ENCODE peak calls at places on chromosomes 4 and X, in five cellular contexts. P, R, W, L and C are unnamed samples.

GRCh38 chr4:8291701-8292387 is 22.3 kb downstream of the HTRA3 start:
- DNase-seq in P (no peak), R (no peak), W (no peak), L (no peak), C (no peak)

GRCh38 chrX:13164611-13165010 is 120.2 kb upstream of the FAM9C start:
- DNase-seq in P (peak; percentile 57), R (no peak), W (no peak), L (no peak), C (no peak)

GRCh38 chr4:143241892-143242291 is 57.2 kb downstream of the USP38 start:
- DNase-seq in P (no peak), R (peak; percentile 49), W (no peak), L (no peak), C (peak; percentile 7)

GRCh38 chrX:100687546-100687945 is 43.5 kb downstream of the SRPX2 start:
- DNase-seq in P (no peak), R (no peak), W (no peak), L (no peak), C (peak; percentile 47)

GRCh38 chrX:155009994-155010472 is 12.5 kb downstream of the F8 start:
- DNase-seq in P (no peak), R (peak; percentile 3), W (no peak), L (no peak), C (no peak)

GRCh38 chr4:159504634-159505033 is 401.8 kb downstream of the RAPGEF2 start:
- DNase-seq in P (no peak), R (peak; percentile 58), W (peak; percentile 37), L (no peak), C (no peak)

GRCh38 chr4:156294577-156294976 is 340.9 kb upstream of the CTSO start:
- DNase-seq in P (peak; percentile 53), R (peak; percentile 95), W (peak; percentile 90), L (no peak), C (peak; percentile 28)

GRCh38 chrX:153966283-153966688 is 5.3 kb downstream of the HCFC1 start:
- DNase-seq in P (no peak), R (peak; percentile 15), W (peak; percentile 17), L (no peak), C (no peak)

GRCh38 chr4:137576437-137576836 is 44.1 kb upstream of the PCDH18 start:
- DNase-seq in P (no peak), R (peak; percentile 38), W (no peak), L (no peak), C (no peak)
- TF ChIP-seq CTCF in P (no peak), R (no peak), W (no peak), L (no peak), C (no peak)

GRCh38 chrX:10618911-10619310 is 1.5 kb downstream of the MID1 start:
- DNase-seq in P (no peak), R (peak; percentile 13), W (peak; percentile 40), L (no peak), C (no peak)

GRCh38 chrX:10619311-10620015 is 922 bp downstream of the MID1 start:
- DNase-seq in P (no peak), R (peak; percentile 22), W (no peak), L (no peak), C (peak; percentile 5)

GRCh38 chrX:10617964-10618342 is 2.4 kb downstream of the MID1 start:
- DNase-seq in P (no peak), R (peak; percentile 53), W (peak; percentile 36), L (no peak), C (no peak)

GRCh38 chrX:10617186-10617963 is 3.0 kb downstream of the MID1 start:
- DNase-seq in P (no peak), R (no peak), W (no peak), L (no peak), C (no peak)

DNA sequence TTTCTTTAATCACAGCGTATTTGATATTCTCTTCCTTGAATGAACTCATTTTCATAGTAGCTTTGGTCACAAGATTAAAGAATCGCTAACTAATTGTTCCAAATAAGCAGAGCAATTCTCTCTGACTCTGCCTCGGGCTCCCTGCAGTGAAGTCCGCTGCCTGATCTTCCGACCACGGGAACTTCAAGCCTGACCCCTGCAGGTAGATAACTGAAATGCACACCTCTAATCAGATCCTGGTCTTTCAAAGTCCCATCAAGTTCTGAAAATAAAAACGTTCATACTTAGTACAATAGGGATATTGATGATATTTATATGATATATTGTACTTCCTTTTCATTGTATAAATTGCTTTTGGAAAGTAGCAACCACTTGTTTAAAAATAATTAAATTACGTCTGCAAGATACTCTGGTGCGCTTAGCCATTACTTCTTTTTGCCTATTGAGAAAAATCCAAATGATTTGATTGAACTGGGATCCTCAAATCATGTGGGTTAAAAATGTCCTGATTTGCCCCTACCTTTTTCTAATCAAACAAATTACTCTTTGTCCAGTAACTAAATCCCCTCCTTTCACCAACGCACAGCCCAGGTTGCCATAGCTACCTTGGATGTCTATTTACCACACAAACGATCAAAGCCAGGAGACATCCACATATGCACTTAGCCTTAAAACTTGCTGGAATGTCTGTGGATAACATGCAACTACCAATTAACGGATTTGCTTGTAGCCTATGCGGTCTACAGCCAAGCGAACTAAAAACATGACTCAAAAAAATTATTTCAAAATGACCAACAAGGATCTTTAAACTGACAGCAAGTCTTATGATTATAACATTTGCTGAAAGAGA is 4.2 kb downstream of the MID1 start:
- DNase-seq in P (peak; percentile 77), R (peak; percentile 68), W (peak; percentile 75), L (no peak), C (peak; percentile 35)
- H3K4me3 ChIP-seq in P (peak overlapping the region; percentile 86), R (no peak overlapping the region), W (no peak overlapping the region), L (no peak overlapping the region), C (no peak overlapping the region)

DNA sequence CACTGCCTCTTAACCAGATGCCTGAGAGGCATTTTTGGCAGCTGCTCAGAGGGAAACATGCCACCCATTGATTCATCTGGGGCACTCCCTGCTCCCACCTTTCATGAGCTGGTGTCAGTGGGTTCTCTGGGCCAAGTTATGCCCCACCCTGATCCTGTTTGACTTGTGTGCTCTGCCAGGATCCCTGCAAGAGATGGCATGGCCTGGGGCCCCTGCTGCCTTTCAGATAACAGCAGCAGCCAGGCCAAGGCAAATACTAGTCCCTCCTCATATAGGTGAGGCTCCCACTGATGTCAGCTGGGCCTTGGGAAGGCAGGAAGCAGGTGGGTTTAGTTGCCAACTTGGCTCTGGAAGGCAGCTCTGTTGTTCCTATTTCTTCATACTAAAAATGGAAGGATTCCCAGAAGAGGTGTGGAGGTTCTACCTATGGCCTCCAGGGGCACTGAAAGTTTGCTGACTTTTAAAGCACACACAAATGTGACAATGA is 192.9 kb upstream of the RBPJ start:
- DNase-seq in P (no peak), R (no peak), W (no peak), L (no peak), C (no peak)
- TF ChIP-seq CTCF in P (peak; percentile 49), R (no peak), W (no peak), L (no peak), C (no peak)

GRCh38 chr4:76623217-76624060 is 188.4 kb downstream of the SHROOM3 start:
- DNase-seq in P (no peak), R (no peak), W (no peak), L (no peak), C (no peak)
- H3K4me3 ChIP-seq in P (no peak overlapping the region), R (no peak overlapping the region), W (no peak overlapping the region), L (no peak overlapping the region), C (no peak overlapping the region)